ENCODE peak calls at places on chromosome 22, in four cellular contexts. One of them, this sample, is unnamed.

GRCh38 chr22:27089303-27089702 is 431.9 kb downstream of the MIAT start:
- DNase-seq in K562: no peak
- DNase-seq in HCT116: no peak
- DNase-seq in H1: no peak
- DNase-seq in this sample: no peak

GRCh38 chr22:21587803-21588611 is 20.5 kb downstream of the UBE2L3 start:
- DNase-seq in K562: peak
- DNase-seq in HCT116: no peak
- DNase-seq in H1: no peak
- DNase-seq in this sample: no peak

GRCh38 chr22:47786650-47787290 is 1024.3 kb downstream of the TBC1D22A start:
- DNase-seq in K562: no peak
- DNase-seq in HCT116: no peak
- DNase-seq in H1: no peak
- DNase-seq in this sample: no peak

GRCh38 chr22:20253161-20253560 is 15.0 kb downstream of the RTN4R start:
- DNase-seq in K562: no peak
- DNase-seq in HCT116: no peak
- DNase-seq in H1: no peak
- DNase-seq in this sample: no peak

GRCh38 chr22:36065775-36066544 is 37.3 kb upstream of the RBFOX2 start:
- DNase-seq in K562: peak
- DNase-seq in HCT116: peak
- DNase-seq in H1: peak
- DNase-seq in this sample: peak

GRCh38 chr22:21754523-21755128 is 19.0 kb upstream of the YPEL1 start:
- DNase-seq in K562: peak
- DNase-seq in HCT116: no peak
- DNase-seq in H1: no peak
- DNase-seq in this sample: no peak

GRCh38 chr22:38030311-38031133 is 26.7 kb upstream of the PICK1 start:
- DNase-seq in K562: peak
- DNase-seq in HCT116: no peak
- DNase-seq in H1: no peak
- DNase-seq in this sample: no peak

GRCh38 chr22:25759825-25760231 is 17.8 kb downstream of the MYO18B start:
- DNase-seq in K562: no peak
- DNase-seq in HCT116: no peak
- DNase-seq in H1: no peak
- DNase-seq in this sample: peak

GRCh38 chr22:35590634-35591295 is 26.4 kb downstream of the MB start:
- DNase-seq in K562: no peak
- DNase-seq in HCT116: no peak
- DNase-seq in H1: no peak
- DNase-seq in this sample: no peak

GRCh38 chr22:35677460-35678187 is 29.4 kb downstream of the APOL6 start:
- DNase-seq in K562: no peak
- DNase-seq in HCT116: no peak
- DNase-seq in H1: no peak
- DNase-seq in this sample: no peak

GRCh38 chr22:35921777-35922176 is 106.8 kb downstream of the RBFOX2 start:
- DNase-seq in K562: peak
- DNase-seq in HCT116: peak
- DNase-seq in H1: no peak
- DNase-seq in this sample: peak

GRCh38 chr22:42623301-42623751 is 8.6 kb upstream of the POLDIP3 start:
- DNase-seq in K562: no peak
- DNase-seq in HCT116: no peak
- DNase-seq in H1: no peak
- DNase-seq in this sample: no peak

GRCh38 chr22:43001271-43002197 is 13.4 kb downstream of the PACSIN2 start:
- DNase-seq in K562: no peak
- DNase-seq in HCT116: no peak
- DNase-seq in H1: no peak
- DNase-seq in this sample: no peak

GRCh38 chr22:35777335-35777975 is 59.8 kb downstream of the APOL5 start:
- DNase-seq in K562: no peak
- DNase-seq in HCT116: no peak
- DNase-seq in H1: no peak
- DNase-seq in this sample: peak

GRCh38 chr22:36386351-36386899 is 1.3 kb downstream of the MYH9 start:
- DNase-seq in K562: no peak
- DNase-seq in HCT116: no peak
- DNase-seq in H1: no peak
- DNase-seq in this sample: no peak

GRCh38 chr22:19663286-19663815 is 51.0 kb upstream of the SEPTIN5 start:
- DNase-seq in K562: no peak
- DNase-seq in HCT116: no peak
- DNase-seq in H1: no peak
- DNase-seq in this sample: no peak

GRCh38 chr22:32050678-32051515 is 7.8 kb downstream of the SLC5A1 start:
- DNase-seq in K562: peak
- DNase-seq in HCT116: peak
- DNase-seq in H1: no peak
- DNase-seq in this sample: peak

GRCh38 chr22:38317237-38317994 is at the start of gene CSNK1E:
- DNase-seq in K562: peak
- DNase-seq in HCT116: no peak
- DNase-seq in H1: no peak
- DNase-seq in this sample: no peak

GRCh38 chr22:45703758-45704157 is 32.1 kb downstream of the ATXN10 start:
- DNase-seq in K562: no peak
- DNase-seq in HCT116: no peak
- DNase-seq in H1: no peak
- DNase-seq in this sample: no peak
- H3K4me3 ChIP-seq in K562: no peak
- H3K4me3 ChIP-seq in HCT116: no peak
- H3K4me3 ChIP-seq in H1: no peak
- H3K4me3 ChIP-seq in this sample: no peak

DNA sequence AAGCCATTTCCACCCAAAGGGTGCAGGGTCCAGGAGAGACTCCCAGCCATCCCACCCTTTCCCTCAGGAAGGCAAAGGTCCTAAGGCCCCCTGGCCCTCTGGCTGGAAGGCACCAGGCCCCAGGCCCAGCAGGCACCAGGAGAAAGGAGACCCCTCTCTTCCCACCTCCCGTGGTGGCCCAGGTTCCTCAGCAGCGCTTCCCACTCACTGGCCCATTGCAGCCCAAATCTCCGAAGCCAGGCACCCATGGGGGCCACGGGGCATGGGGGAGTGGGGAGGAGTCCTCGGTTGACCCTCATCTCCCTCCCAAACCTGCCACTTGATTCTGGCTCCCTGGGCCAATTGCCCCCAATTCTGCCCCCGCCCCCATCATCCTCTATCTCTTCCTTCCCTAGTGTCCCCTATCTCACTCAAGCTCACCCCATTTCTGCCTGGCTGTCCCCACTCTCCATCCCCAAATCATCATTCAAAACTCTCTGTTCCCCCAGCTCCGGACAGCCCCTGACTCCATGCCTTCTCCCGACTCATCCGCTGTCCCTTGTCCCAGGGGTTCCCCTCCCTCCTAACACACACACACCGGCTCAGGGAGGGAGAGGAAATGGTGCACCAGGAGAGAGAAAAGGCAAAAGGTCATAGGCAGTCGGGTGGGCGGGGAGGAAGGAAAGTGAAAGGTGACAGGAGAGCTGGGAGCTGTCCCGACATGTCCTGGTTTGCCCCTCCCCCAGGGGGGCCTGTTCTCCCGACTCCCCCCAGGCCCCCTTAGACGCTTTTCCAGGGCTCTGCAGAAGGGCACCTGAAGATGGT is 1.2 kb downstream of the LIF start:
- DNase-seq in K562: no peak
- DNase-seq in HCT116: no peak
- DNase-seq in H1: no peak
- DNase-seq in this sample: no peak
- TF ChIP-seq SIN3A in K562: no peak
- TF ChIP-seq SIN3A in HCT116: no peak
- TF ChIP-seq SIN3A in H1: peak
- TF ChIP-seq SIN3A in this sample: no peak

GRCh38 chr22:48800886-48801607 is 1026.6 kb downstream of the BRD1 start:
- DNase-seq in K562: no peak
- DNase-seq in HCT116: no peak
- DNase-seq in H1: no peak
- DNase-seq in this sample: no peak
- H3K4me3 ChIP-seq in K562: no peak
- H3K4me3 ChIP-seq in HCT116: no peak
- H3K4me3 ChIP-seq in H1: no peak
- H3K4me3 ChIP-seq in this sample: no peak

GRCh38 chr22:39980635-39981034 is 14.1 kb upstream of the FAM83F start:
- DNase-seq in K562: no peak
- DNase-seq in HCT116: no peak
- DNase-seq in H1: no peak
- DNase-seq in this sample: no peak

GRCh38 chr22:39985383-39986045 is 9.2 kb upstream of the FAM83F start:
- DNase-seq in K562: no peak
- DNase-seq in HCT116: no peak
- DNase-seq in H1: no peak
- DNase-seq in this sample: no peak

GRCh38 chr22:39984750-39985149 is 10.0 kb upstream of the FAM83F start:
- DNase-seq in K562: no peak
- DNase-seq in HCT116: no peak
- DNase-seq in H1: no peak
- DNase-seq in this sample: no peak

GRCh38 chr22:39983346-39983745 is 11.4 kb upstream of the FAM83F start:
- DNase-seq in K562: no peak
- DNase-seq in HCT116: no peak
- DNase-seq in H1: no peak
- DNase-seq in this sample: no peak

GRCh38 chr22:39984006-39984405 is 10.7 kb upstream of the FAM83F start:
- DNase-seq in K562: peak
- DNase-seq in HCT116: no peak
- DNase-seq in H1: no peak
- DNase-seq in this sample: no peak
- TF ChIP-seq SIN3A in K562: no peak
- TF ChIP-seq SIN3A in HCT116: no peak
- TF ChIP-seq SIN3A in H1: no peak
- TF ChIP-seq SIN3A in this sample: no peak

GRCh38 chr22:46538816-46539163 is 1.4 kb upstream of the CELSR1 start:
- DNase-seq in K562: no peak
- DNase-seq in HCT116: no peak
- DNase-seq in H1: no peak
- DNase-seq in this sample: no peak
- H3K4me3 ChIP-seq in K562: no peak
- H3K4me3 ChIP-seq in HCT116: peak
- H3K4me3 ChIP-seq in H1: peak
- H3K4me3 ChIP-seq in this sample: peak

This sample was measured in Panc1.